ENCODE peak calls at places on chromosomes 4 and X, in six cellular contexts. N is astrocyte of the cerebellum, E is NCI-H2081, W is NCI-H69, A is endothelial cell, Q is H7. Y is an unnamed sample.

GRCh38 chrX:43878902-43879526 is 3.2 kb downstream of the MAOB start:
- DNase-seq in N (no peak), E (no peak), W (no peak), A (no peak), Q (no peak), Y (no peak)

GRCh38 chr4:15400911-15401671 is 26.7 kb upstream of the C1QTNF7 start:
- DNase-seq in N (no peak), E (no peak), W (no peak), A (no peak), Q (no peak), Y (no peak)

GRCh38 chr4:17662694-17663093 is 48.3 kb downstream of the MED28 start:
- DNase-seq in N (no peak), E (no peak), W (no peak), A (no peak), Q (no peak), Y (no peak)

GRCh38 chrX:9355739-9356138 is 109.1 kb upstream of the TBL1X start:
- DNase-seq in N (no peak), E (no peak), W (no peak), A (no peak), Q (no peak), Y (no peak)

GRCh38 chr4:110751991-110752390 is 129.1 kb upstream of the PITX2 start:
- DNase-seq in N (no peak), E (no peak), W (no peak), A (no peak), Q (no peak), Y (no peak)

GRCh38 chrX:111207851-111208250 is 62.4 kb downstream of the CAPN6 start:
- DNase-seq in N (no peak), E (no peak), W (no peak), A (no peak), Q (no peak), Y (no peak)

GRCh38 chr4:139704915-139705485 is 39.4 kb downstream of the MGST2 start:
- DNase-seq in N (no peak), E (no peak), W (peak), A (no peak), Q (no peak), Y (no peak)

GRCh38 chrX:21781976-21782375 is 24.1 kb upstream of the SMPX start:
- DNase-seq in N (no peak), E (no peak), W (no peak), A (no peak), Q (no peak), Y (no peak)

GRCh38 chr4:35138449-35138848 is 1105.9 kb downstream of the ARAP2 start:
- DNase-seq in N (no peak), E (no peak), W (no peak), A (no peak), Q (no peak), Y (no peak)

GRCh38 chr4:94603170-94603747 is 151.5 kb downstream of the PDLIM5 start:
- DNase-seq in N (no peak), E (no peak), W (peak), A (no peak), Q (no peak), Y (no peak)